ENCODE peak calls at places on chromosome 15, in four cellular contexts. T is GM12878, F is aorta, O is psoas muscle. G is an unnamed sample.

GRCh38 chr15:100536733-100537132 is 8.0 kb upstream of the CERS3 start:
- DNase-seq in T (no peak), O (no peak), F (no peak), G (no peak)

GRCh38 chr15:65032823-65033537 is 3.5 kb upstream of the MTFMT start:
- DNase-seq in F (peak; percentile 87), O (peak; percentile 46), T (no peak), G (no peak)

GRCh38 chr15:74535388-74536084 is 5.5 kb upstream of the ARID3B start:
- DNase-seq in F (no peak), O (no peak), T (no peak), G (no peak)

GRCh38 chr15:101142711-101143110 is 109.1 kb downstream of the CHSY1 start:
- DNase-seq in F (peak; percentile 74), T (no peak), O (no peak), G (no peak)

GRCh38 chr15:99613887-99614642 is 48.3 kb downstream of the MEF2A start:
- DNase-seq in F (no peak), T (no peak), O (peak; percentile 38), G (no peak)

GRCh38 chr15:79035111-79035601 is 55.4 kb downstream of the RASGRF1 start:
- DNase-seq in F (no peak), O (no peak), T (peak; percentile 31), G (no peak)

GRCh38 chr15:44243146-44243545 is 45.4 kb upstream of the GOLM2 start:
- DNase-seq in T (no peak), F (no peak), O (no peak), G (no peak)

GRCh38 chr15:78024141-78024567 is 53.4 kb downstream of the TBC1D2B start:
- DNase-seq in O (peak; percentile 81), F (no peak), T (no peak), G (peak; percentile 26)

GRCh38 chr15:23072633-23073032 is 33.3 kb upstream of the TUBGCP5 start:
- DNase-seq in T (no peak), O (no peak), F (no peak), G (no peak)

GRCh38 chr15:99720533-99720932 is 12.7 kb downstream of the LYSMD4 start:
- DNase-seq in O (no peak), T (no peak), F (no peak), G (no peak)

GRCh38 chr15:68986292-68986691 is 28.2 kb upstream of the NOX5 start:
- DNase-seq in O (no peak), F (no peak), T (no peak), G (no peak)

GRCh38 chr15:60017538-60018199 is 13.6 kb downstream of the FOXB1 start:
- DNase-seq in T (no peak), O (no peak), F (no peak), G (no peak)

GRCh38 chr15:63818628-63819027 is 15.1 kb downstream of the HERC1 start:
- DNase-seq in O (no peak), T (no peak), F (no peak), G (no peak)

GRCh38 chr15:63811942-63812341 is 21.8 kb downstream of the HERC1 start:
- DNase-seq in T (no peak), F (no peak), O (no peak), G (no peak)

GRCh38 chr15:63818191-63818590 is 15.6 kb downstream of the HERC1 start:
- DNase-seq in T (no peak), F (no peak), O (no peak), G (no peak)

GRCh38 chr15:63815796-63816533 is 17.8 kb downstream of the HERC1 start:
- DNase-seq in O (no peak), T (no peak), F (no peak), G (no peak)

GRCh38 chr15:63815211-63815610 is 18.5 kb downstream of the HERC1 start:
- DNase-seq in T (no peak), O (no peak), F (no peak), G (no peak)
- H3K4me1 ChIP-seq in T (no peaks in the 10 kb centered on the region), O (peaks cover 51% of the 10 kb centered on the region), F (no peaks in the 10 kb centered on the region), G (peaks cover 40% of the 10 kb centered on the region)

DNA sequence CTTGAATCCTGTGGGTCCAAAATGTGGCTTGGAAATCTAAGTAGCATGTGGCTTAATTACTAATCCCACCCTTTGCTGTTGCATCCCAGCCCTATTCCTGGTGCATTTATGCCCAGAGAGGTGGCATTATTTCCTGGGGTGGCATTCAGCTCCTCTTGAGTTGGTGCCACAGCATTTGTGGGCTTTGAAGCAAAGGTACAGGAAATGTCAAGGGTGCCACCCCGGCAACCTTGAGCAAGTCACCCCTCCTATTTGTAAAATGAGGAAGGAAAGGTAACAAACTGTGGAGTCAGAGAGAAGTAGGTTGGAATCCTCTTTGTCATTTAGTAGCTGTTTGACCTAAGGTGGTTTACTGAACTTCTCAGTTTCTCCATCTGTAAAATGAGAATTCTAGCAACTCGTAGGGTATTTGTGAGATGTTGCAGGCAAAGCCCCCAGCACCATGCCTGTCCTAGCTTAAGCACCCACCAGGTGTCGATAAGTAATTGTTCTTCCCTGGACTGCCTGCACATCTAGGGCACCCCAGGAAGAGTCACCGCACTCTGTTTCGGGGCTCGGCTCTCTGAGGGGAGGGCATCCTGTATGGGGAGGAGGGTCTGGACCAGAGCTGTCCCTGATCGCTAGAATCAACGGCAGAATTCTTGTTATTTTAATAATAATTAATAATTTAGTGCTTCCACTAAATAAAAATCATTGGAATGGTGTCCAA is 17.1 kb downstream of the ISG20 start:
- DNase-seq in O (no peak), F (no peak), T (no peak), G (no peak)
- H3K4me1 ChIP-seq in O (no peaks in the 10 kb centered on the region), F (no peaks in the 10 kb centered on the region), T (peaks cover 15% of the 10 kb centered on the region), G (no peaks in the 10 kb centered on the region)

GRCh38 chr15:93048759-93049161 is 40.3 kb downstream of the RGMA start:
- DNase-seq in F (no peak), O (peak; percentile 62), T (no peak), G (no peak)

GRCh38 chr15:93049914-93050534 is 39.0 kb downstream of the RGMA start:
- DNase-seq in F (no peak), T (no peak), O (no peak), G (no peak)

GRCh38 chr15:93049233-93049632 is 39.8 kb downstream of the RGMA start:
- DNase-seq in F (no peak), T (no peak), O (no peak), G (no peak)

GRCh38 chr15:93047621-93048425 is 41.2 kb downstream of the RGMA start:
- DNase-seq in O (no peak), F (no peak), T (no peak), G (peak; percentile 69)

DNA sequence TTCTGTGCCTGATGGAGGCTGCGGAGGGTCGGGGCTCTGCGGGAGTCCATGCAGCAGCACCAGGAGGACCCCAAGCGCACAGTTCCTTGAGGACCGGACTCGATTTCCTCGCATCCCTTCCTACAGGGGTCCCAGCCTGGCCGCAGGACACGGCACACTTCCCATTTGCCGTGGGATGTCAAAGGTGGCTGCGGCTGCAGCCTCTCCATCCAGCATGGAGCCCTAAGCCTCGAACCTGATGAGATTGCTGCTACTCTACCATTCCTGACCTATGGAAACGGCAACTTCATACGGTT is 40.6 kb downstream of the RGMA start:
- DNase-seq in T (no peak), O (no peak), F (no peak), G (peak; percentile 55)
- H3K4me1 ChIP-seq in T (no peaks in the 10 kb centered on the region), O (no peaks in the 10 kb centered on the region), F (no peaks in the 10 kb centered on the region), G (no peaks in the 10 kb centered on the region)

GRCh38 chr15:92648190-92648875 is 7.2 kb downstream of the FAM174B start:
- DNase-seq in O (no peak), T (no peak), F (no peak), G (no peak)
- H3K4me1 ChIP-seq in O (no peaks in the 10 kb centered on the region), T (peaks cover 17% of the 10 kb centered on the region), F (no peaks in the 10 kb centered on the region), G (peaks cover 55% of the 10 kb centered on the region)

GRCh38 chr15:52071570-52071969 is 41.0 kb downstream of the BCL2L10 start:
- DNase-seq in T (no peak), O (no peak), F (no peak), G (no peak)
- H3K4me1 ChIP-seq in T (peaks cover 6% of the 10 kb centered on the region), O (no peaks in the 10 kb centered on the region), F (no peaks in the 10 kb centered on the region), G (no peaks in the 10 kb centered on the region)

DNA sequence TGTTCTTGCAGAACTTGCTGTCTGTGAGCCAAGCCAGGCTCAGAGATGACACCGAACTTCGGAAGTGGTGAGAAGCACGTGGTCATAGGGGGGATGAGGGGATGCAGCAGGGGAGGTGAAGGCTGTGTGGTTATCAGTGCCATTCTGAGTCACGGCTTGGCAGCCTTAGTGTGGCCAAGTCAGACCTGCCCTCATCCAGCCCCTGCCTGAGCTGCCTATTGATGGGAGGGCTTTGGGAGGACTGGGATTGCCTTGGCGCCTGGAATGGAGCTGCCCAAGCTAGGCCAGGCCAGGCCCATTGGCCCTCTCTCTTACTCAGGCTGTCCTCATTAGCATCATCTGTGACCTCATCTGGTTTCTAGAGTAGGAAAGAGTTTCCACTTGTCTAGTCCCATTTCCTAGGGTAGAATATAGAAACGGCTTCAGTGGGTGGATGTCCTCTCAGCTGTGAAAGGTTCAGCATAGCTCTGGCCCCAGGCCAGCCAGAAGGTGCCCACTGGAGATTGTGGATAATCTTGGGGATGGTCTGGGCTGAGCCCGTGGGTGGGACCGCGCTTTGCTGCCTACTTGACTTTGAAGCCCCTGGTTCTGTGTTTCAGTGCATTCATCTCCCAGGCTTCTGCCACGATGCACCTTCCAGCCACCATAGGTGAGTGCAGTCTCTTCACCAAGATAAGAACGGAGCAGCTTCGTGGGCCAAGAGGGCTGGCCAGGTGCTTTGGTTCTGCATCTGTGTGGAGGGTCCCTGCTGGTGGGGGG is 7.2 kb downstream of the FAH start:
- DNase-seq in O (no peak), T (no peak), F (no peak), G (no peak)
- H3K4me1 ChIP-seq in O (peaks cover 8% of the 10 kb centered on the region), T (peaks cover 20% of the 10 kb centered on the region), F (no peaks in the 10 kb centered on the region), G (no peaks in the 10 kb centered on the region)